ENCODE peak calls at places on chromosomes 11 and 22, in seven cellular contexts. One of them, this sample, is unnamed. For H3K4me1, the result is how much of the 10 kb centered on the place peaks cover.

GRCh38 chr11:14638561-14638960 is 5.0 kb upstream of the PDE3B start:
- DNase-seq in adrenal gland: no peak
- DNase-seq in neural progenitor cell: no peak
- DNase-seq in trophoblast cell: no peak
- DNase-seq in GM23248: no peak
- DNase-seq in MM.1S: no peak
- DNase-seq in upper lobe of left lung: no peak
- DNase-seq in this sample: no peak

GRCh38 chr22:19891350-19892248 is 36.9 kb upstream of the GNB1L start:
- DNase-seq in adrenal gland: no peak
- DNase-seq in neural progenitor cell: peak
- DNase-seq in trophoblast cell: peak
- DNase-seq in GM23248: peak
- DNase-seq in MM.1S: peak
- DNase-seq in upper lobe of left lung: peak
- DNase-seq in this sample: no peak

GRCh38 chr11:5367461-5368074 is 16.0 kb upstream of the OR51M1 start:
- DNase-seq in adrenal gland: peak
- DNase-seq in neural progenitor cell: no peak
- DNase-seq in trophoblast cell: no peak
- DNase-seq in GM23248: peak
- DNase-seq in MM.1S: peak
- DNase-seq in upper lobe of left lung: no peak
- DNase-seq in this sample: no peak

GRCh38 chr11:31657091-31657490 is 147.5 kb downstream of the ELP4 start:
- DNase-seq in adrenal gland: no peak
- DNase-seq in neural progenitor cell: no peak
- DNase-seq in trophoblast cell: no peak
- DNase-seq in GM23248: no peak
- DNase-seq in MM.1S: no peak
- DNase-seq in upper lobe of left lung: no peak
- DNase-seq in this sample: no peak

GRCh38 chr11:45654242-45654641 is 11.2 kb downstream of the CHST1 start:
- DNase-seq in adrenal gland: no peak
- DNase-seq in neural progenitor cell: no peak
- DNase-seq in trophoblast cell: no peak
- DNase-seq in GM23248: no peak
- DNase-seq in MM.1S: no peak
- DNase-seq in upper lobe of left lung: no peak
- DNase-seq in this sample: no peak

GRCh38 chr11:24406389-24406788 is 90.5 kb upstream of the LUZP2 start:
- DNase-seq in adrenal gland: no peak
- DNase-seq in neural progenitor cell: peak
- DNase-seq in trophoblast cell: no peak
- DNase-seq in GM23248: no peak
- DNase-seq in MM.1S: no peak
- DNase-seq in upper lobe of left lung: no peak
- DNase-seq in this sample: no peak

GRCh38 chr11:124762624-124763155 is 600 bp upstream of the ESAM start:
- DNase-seq in adrenal gland: no peak
- DNase-seq in neural progenitor cell: peak
- DNase-seq in trophoblast cell: no peak
- DNase-seq in GM23248: peak
- DNase-seq in MM.1S: peak
- DNase-seq in upper lobe of left lung: peak
- DNase-seq in this sample: no peak

GRCh38 chr11:85955531-85955930 is 100.3 kb downstream of the CCDC83 start:
- DNase-seq in adrenal gland: peak
- DNase-seq in neural progenitor cell: no peak
- DNase-seq in trophoblast cell: no peak
- DNase-seq in GM23248: peak
- DNase-seq in MM.1S: no peak
- DNase-seq in upper lobe of left lung: no peak
- DNase-seq in this sample: no peak

GRCh38 chr11:72971611-72972010 is 157.4 kb downstream of the ATG16L2 start:
- DNase-seq in adrenal gland: no peak
- DNase-seq in neural progenitor cell: no peak
- DNase-seq in trophoblast cell: peak
- DNase-seq in GM23248: no peak
- DNase-seq in MM.1S: no peak
- DNase-seq in upper lobe of left lung: no peak
- DNase-seq in this sample: no peak

GRCh38 chr11:45470151-45471001 is 184.2 kb upstream of the SYT13 start:
- DNase-seq in adrenal gland: peak
- DNase-seq in neural progenitor cell: no peak
- DNase-seq in trophoblast cell: no peak
- DNase-seq in GM23248: peak
- DNase-seq in MM.1S: no peak
- DNase-seq in upper lobe of left lung: no peak
- DNase-seq in this sample: no peak

GRCh38 chr11:30710216-30710615 is 124.1 kb upstream of the MPPED2 start:
- DNase-seq in adrenal gland: no peak
- DNase-seq in neural progenitor cell: no peak
- DNase-seq in trophoblast cell: no peak
- DNase-seq in GM23248: no peak
- DNase-seq in MM.1S: no peak
- DNase-seq in upper lobe of left lung: no peak
- DNase-seq in this sample: no peak

GRCh38 chr22:27157090-27157489 is 499.7 kb downstream of the MIAT start:
- DNase-seq in adrenal gland: no peak
- DNase-seq in neural progenitor cell: no peak
- DNase-seq in trophoblast cell: no peak
- DNase-seq in GM23248: no peak
- DNase-seq in MM.1S: no peak
- DNase-seq in upper lobe of left lung: no peak
- DNase-seq in this sample: peak

GRCh38 chr11:134655189-134655937 is 243.3 kb upstream of the B3GAT1 start:
- DNase-seq in adrenal gland: no peak
- DNase-seq in neural progenitor cell: no peak
- DNase-seq in trophoblast cell: no peak
- DNase-seq in GM23248: no peak
- DNase-seq in MM.1S: no peak
- DNase-seq in upper lobe of left lung: no peak
- DNase-seq in this sample: no peak

GRCh38 chr22:31692186-31692886 is 30.3 kb upstream of the PISD start:
- DNase-seq in adrenal gland: no peak
- DNase-seq in neural progenitor cell: no peak
- DNase-seq in trophoblast cell: no peak
- DNase-seq in GM23248: peak
- DNase-seq in MM.1S: no peak
- DNase-seq in upper lobe of left lung: no peak
- DNase-seq in this sample: no peak

GRCh38 chr11:111231836-111232235 is 13.7 kb upstream of the POU2AF2 start:
- DNase-seq in adrenal gland: no peak
- DNase-seq in neural progenitor cell: no peak
- DNase-seq in trophoblast cell: no peak
- DNase-seq in GM23248: no peak
- DNase-seq in MM.1S: peak
- DNase-seq in upper lobe of left lung: no peak
- DNase-seq in this sample: no peak

GRCh38 chr11:44972746-44973435 is 22.2 kb upstream of the TP53I11 start:
- DNase-seq in adrenal gland: no peak
- DNase-seq in neural progenitor cell: no peak
- DNase-seq in trophoblast cell: no peak
- DNase-seq in GM23248: peak
- DNase-seq in MM.1S: no peak
- DNase-seq in upper lobe of left lung: no peak
- DNase-seq in this sample: no peak

GRCh38 chr11:70763606-70764005 is 365.3 kb downstream of the CTTN start:
- DNase-seq in adrenal gland: no peak
- DNase-seq in neural progenitor cell: no peak
- DNase-seq in trophoblast cell: no peak
- DNase-seq in GM23248: peak
- DNase-seq in MM.1S: no peak
- DNase-seq in upper lobe of left lung: no peak
- DNase-seq in this sample: no peak

GRCh38 chr11:1437500-1437899 is 47.8 kb downstream of the BRSK2 start:
- DNase-seq in adrenal gland: no peak
- DNase-seq in neural progenitor cell: peak
- DNase-seq in trophoblast cell: no peak
- DNase-seq in GM23248: peak
- DNase-seq in MM.1S: no peak
- DNase-seq in upper lobe of left lung: peak
- DNase-seq in this sample: no peak

GRCh38 chr11:32255876-32256275 is 165.0 kb downstream of the RCN1 start:
- DNase-seq in adrenal gland: no peak
- DNase-seq in neural progenitor cell: peak
- DNase-seq in trophoblast cell: no peak
- DNase-seq in GM23248: no peak
- DNase-seq in MM.1S: no peak
- DNase-seq in upper lobe of left lung: no peak
- DNase-seq in this sample: no peak

GRCh38 chr11:94417386-94417987 is 16.3 kb upstream of the GPR83 start:
- DNase-seq in adrenal gland: no peak
- DNase-seq in neural progenitor cell: peak
- DNase-seq in trophoblast cell: no peak
- DNase-seq in GM23248: peak
- DNase-seq in MM.1S: peak
- DNase-seq in upper lobe of left lung: no peak
- DNase-seq in this sample: no peak

GRCh38 chr11:7657306-7658025 is 15.8 kb downstream of the CYB5R2 start:
- DNase-seq in adrenal gland: peak
- DNase-seq in neural progenitor cell: peak
- DNase-seq in trophoblast cell: no peak
- DNase-seq in GM23248: peak
- DNase-seq in MM.1S: peak
- DNase-seq in upper lobe of left lung: no peak
- DNase-seq in this sample: no peak

GRCh38 chr11:78071717-78072116 is 7.9 kb downstream of the NDUFC2 start:
- DNase-seq in adrenal gland: no peak
- DNase-seq in neural progenitor cell: no peak
- DNase-seq in trophoblast cell: no peak
- DNase-seq in GM23248: no peak
- DNase-seq in MM.1S: no peak
- DNase-seq in upper lobe of left lung: no peak
- DNase-seq in this sample: no peak

GRCh38 chr11:78072455-78072854 is 7.2 kb downstream of the NDUFC2 start:
- DNase-seq in adrenal gland: no peak
- DNase-seq in neural progenitor cell: no peak
- DNase-seq in trophoblast cell: no peak
- DNase-seq in GM23248: no peak
- DNase-seq in MM.1S: no peak
- DNase-seq in upper lobe of left lung: no peak
- DNase-seq in this sample: no peak

GRCh38 chr11:78069465-78069864 is 5.8 kb downstream of the THRSP start:
- DNase-seq in adrenal gland: no peak
- DNase-seq in neural progenitor cell: no peak
- DNase-seq in trophoblast cell: no peak
- DNase-seq in GM23248: no peak
- DNase-seq in MM.1S: no peak
- DNase-seq in upper lobe of left lung: no peak
- DNase-seq in this sample: no peak

GRCh38 chr11:78067704-78068103 is 4.0 kb downstream of the THRSP start:
- DNase-seq in adrenal gland: no peak
- DNase-seq in neural progenitor cell: no peak
- DNase-seq in trophoblast cell: no peak
- DNase-seq in GM23248: no peak
- DNase-seq in MM.1S: no peak
- DNase-seq in upper lobe of left lung: no peak
- DNase-seq in this sample: no peak

GRCh38 chr11:78070606-78071005 is 6.9 kb downstream of the THRSP start:
- DNase-seq in adrenal gland: no peak
- DNase-seq in neural progenitor cell: no peak
- DNase-seq in trophoblast cell: no peak
- DNase-seq in GM23248: no peak
- DNase-seq in MM.1S: no peak
- DNase-seq in upper lobe of left lung: no peak
- DNase-seq in this sample: no peak
- H3K27ac ChIP-seq in adrenal gland: no peak
- H3K27ac ChIP-seq in neural progenitor cell: no peak
- H3K27ac ChIP-seq in trophoblast cell: no peak
- H3K27ac ChIP-seq in GM23248: no peak
- H3K27ac ChIP-seq in MM.1S: no peak
- H3K27ac ChIP-seq in upper lobe of left lung: no peak
- H3K27ac ChIP-seq in this sample: no peak

DNA sequence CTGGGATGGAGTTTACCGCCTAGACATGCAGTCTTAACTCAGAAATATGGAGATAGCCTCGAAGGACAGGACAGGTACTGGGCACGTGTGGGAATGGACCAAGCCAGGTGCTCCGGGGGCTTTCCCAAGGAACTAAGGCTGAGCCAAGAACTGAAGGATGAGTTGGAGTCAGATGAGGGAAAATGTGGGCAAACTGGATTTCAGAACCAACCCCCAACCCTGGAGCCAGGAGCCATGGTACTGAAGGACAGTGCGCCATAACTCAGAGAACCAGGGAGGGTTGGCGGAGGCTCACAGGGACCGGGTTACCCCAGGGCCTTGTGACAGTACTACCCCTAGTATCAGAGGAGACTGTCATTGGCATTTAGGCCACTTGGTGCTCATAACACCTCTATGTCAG is 2.5 kb upstream of the MIF start:
- DNase-seq in adrenal gland: no peak
- DNase-seq in neural progenitor cell: no peak
- DNase-seq in trophoblast cell: peak
- DNase-seq in GM23248: no peak
- DNase-seq in MM.1S: no peak
- DNase-seq in upper lobe of left lung: no peak
- DNase-seq in this sample: no peak
- H3K4me1 ChIP-seq in adrenal gland: under half
- H3K4me1 ChIP-seq in neural progenitor cell: under half
- H3K4me1 ChIP-seq in trophoblast cell: under half
- H3K4me1 ChIP-seq in GM23248: under half
- H3K4me1 ChIP-seq in MM.1S: under half
- H3K4me1 ChIP-seq in upper lobe of left lung: under half
- H3K4me1 ChIP-seq in this sample: under half

GRCh38 chr22:29756341-29756740 is 10.5 kb downstream of the ZMAT5 start:
- DNase-seq in adrenal gland: no peak
- DNase-seq in neural progenitor cell: no peak
- DNase-seq in trophoblast cell: no peak
- DNase-seq in GM23248: peak
- DNase-seq in MM.1S: no peak
- DNase-seq in upper lobe of left lung: no peak
- DNase-seq in this sample: no peak

GRCh38 chr22:29753808-29754657 is 12.8 kb downstream of the ZMAT5 start:
- DNase-seq in adrenal gland: no peak
- DNase-seq in neural progenitor cell: no peak
- DNase-seq in trophoblast cell: no peak
- DNase-seq in GM23248: no peak
- DNase-seq in MM.1S: no peak
- DNase-seq in upper lobe of left lung: peak
- DNase-seq in this sample: no peak

GRCh38 chr22:29758068-29758622 is 8.7 kb downstream of the ZMAT5 start:
- DNase-seq in adrenal gland: no peak
- DNase-seq in neural progenitor cell: peak
- DNase-seq in trophoblast cell: no peak
- DNase-seq in GM23248: no peak
- DNase-seq in MM.1S: no peak
- DNase-seq in upper lobe of left lung: no peak
- DNase-seq in this sample: no peak

GRCh38 chr22:29757096-29757495 is 9.7 kb downstream of the ZMAT5 start:
- DNase-seq in adrenal gland: no peak
- DNase-seq in neural progenitor cell: no peak
- DNase-seq in trophoblast cell: no peak
- DNase-seq in GM23248: no peak
- DNase-seq in MM.1S: no peak
- DNase-seq in upper lobe of left lung: no peak
- DNase-seq in this sample: no peak

GRCh38 chr22:29755889-29756288 is 10.9 kb downstream of the ZMAT5 start:
- DNase-seq in adrenal gland: no peak
- DNase-seq in neural progenitor cell: no peak
- DNase-seq in trophoblast cell: no peak
- DNase-seq in GM23248: no peak
- DNase-seq in MM.1S: no peak
- DNase-seq in upper lobe of left lung: no peak
- DNase-seq in this sample: no peak
- H3K27ac ChIP-seq in adrenal gland: no peak
- H3K27ac ChIP-seq in neural progenitor cell: no peak
- H3K27ac ChIP-seq in trophoblast cell: no peak
- H3K27ac ChIP-seq in GM23248: no peak
- H3K27ac ChIP-seq in MM.1S: no peak
- H3K27ac ChIP-seq in upper lobe of left lung: no peak
- H3K27ac ChIP-seq in this sample: no peak

GRCh38 chr22:40594924-40595323 is 41.6 kb downstream of the MRTFA start:
- DNase-seq in adrenal gland: no peak
- DNase-seq in neural progenitor cell: no peak
- DNase-seq in trophoblast cell: peak
- DNase-seq in GM23248: no peak
- DNase-seq in MM.1S: no peak
- DNase-seq in upper lobe of left lung: no peak
- DNase-seq in this sample: no peak
- H3K4me1 ChIP-seq in adrenal gland: under half
- H3K4me1 ChIP-seq in neural progenitor cell: under half
- H3K4me1 ChIP-seq in trophoblast cell: under half
- H3K4me1 ChIP-seq in GM23248: half or more
- H3K4me1 ChIP-seq in MM.1S: under half
- H3K4me1 ChIP-seq in upper lobe of left lung: under half
- H3K4me1 ChIP-seq in this sample: under half